ENCODE peak calls at places on chromosomes 3 and 15, in nine cellular contexts. F is B cell, X is right cardiac atrium, B is bronchial epithelial cell, Y is Ammon's horn, K is EH, H is fibroblast of lung, N is fibroblast of villous mesenchyme, V is pancreas. T is an unnamed sample.

GRCh38 chr15:60649845-60650548 is 171.1 kb upstream of the ICE2 start:
- DNase-seq in B (no peak), N (no peak), F (no peak), Y (no peak), K (no peak), V (no peak), H (no peak), X (no peak), T (no peak)

GRCh38 chr3:195255571-195256501 is 15.1 kb downstream of the XXYLT1 start:
- DNase-seq in X (peak), K (no peak), V (no peak), B (no peak), N (no peak), H (no peak), F (no peak), Y (no peak), T (peak)

GRCh38 chr3:62667714-62668113 is 207.5 kb downstream of the CADPS start:
- DNase-seq in V (no peak), K (no peak), N (no peak), B (peak), F (no peak), X (no peak), H (no peak), Y (no peak), T (no peak)

GRCh38 chr3:115062009-115062408 is 85.1 kb downstream of the ZBTB20 start:
- DNase-seq in V (peak), H (no peak), X (no peak), Y (peak), B (no peak), N (no peak), F (no peak), K (no peak), T (no peak)

GRCh38 chr3:59771760-59772159 is 721.9 kb upstream of the CFAP20DC start:
- DNase-seq in H (peak), Y (no peak), B (peak), K (peak), N (peak), X (no peak), F (no peak), V (no peak), T (no peak)

GRCh38 chr3:172616061-172616461 is 92.8 kb upstream of the TNFSF10 start:
- DNase-seq in F (no peak), N (peak), B (no peak), V (no peak), X (no peak), K (peak), Y (no peak), H (peak), T (no peak)

GRCh38 chr3:143011705-143012104 is 10.3 kb downstream of the U2SURP start:
- DNase-seq in F (no peak), K (no peak), X (no peak), V (no peak), Y (no peak), N (no peak), H (no peak), B (no peak), T (no peak)

GRCh38 chr3:11282250-11283125 is 10.3 kb downstream of the ATG7 start:
- DNase-seq in V (no peak), X (peak), H (peak), K (no peak), F (no peak), N (peak), Y (peak), B (no peak), T (peak)

GRCh38 chr15:61106044-61106834 is 122.9 kb downstream of the RORA start:
- DNase-seq in V (no peak), N (no peak), K (no peak), B (no peak), X (no peak), Y (no peak), F (no peak), H (no peak), T (no peak)

T was measured in ovary.